ENCODE peak calls at places on chromosomes 12 and 14, in four cellular contexts. M, W, I and N are unnamed samples.

GRCh38 chr14:40216976-40217375 is 784.7 kb upstream of the FBXO33 start:
- DNase-seq in M (no peak), W (no peak), I (no peak), N (no peak)

GRCh38 chr12:52212701-52213540 is 20.1 kb upstream of the KRT7 start:
- DNase-seq in M (no peak), W (no peak), I (no peak), N (no peak)

GRCh38 chr12:67884596-67884995 is 104.7 kb upstream of the IFNG-AS1 start:
- DNase-seq in M (no peak), W (no peak), I (no peak), N (no peak)

GRCh38 chr12:108306014-108306501 is 33.1 kb downstream of the CMKLR1 start:
- DNase-seq in M (no peak), W (no peak), I (peak; percentile 34), N (no peak)

GRCh38 chr12:2633825-2634200 is 161.0 kb upstream of the FKBP4 start:
- DNase-seq in M (peak; percentile 56), W (no peak), I (no peak), N (no peak)

GRCh38 chr14:101705733-101706508 is 55.6 kb upstream of the PPP2R5C start:
- DNase-seq in M (peak; percentile 65), W (no peak), I (peak; percentile 56), N (no peak)

GRCh38 chr12:59972941-59973340 is 377.1 kb downstream of the SLC16A7 start:
- DNase-seq in M (no peak), W (no peak), I (no peak), N (no peak)

GRCh38 chr14:39376671-39377403 is 55.4 kb downstream of the FBXO33 start:
- DNase-seq in M (no peak), W (no peak), I (no peak), N (no peak)

GRCh38 chr12:120183211-120183631 is 11.3 kb downstream of the GCN1 start:
- DNase-seq in M (no peak), W (no peak), I (no peak), N (no peak)

GRCh38 chr12:3313066-3313465 is 177.9 kb upstream of the PRMT8 start:
- DNase-seq in M (no peak), W (no peak), I (no peak), N (no peak)

GRCh38 chr12:6392499-6392898 is 8.5 kb downstream of the LTBR start:
- DNase-seq in M (peak; percentile 84), W (no peak), I (no peak), N (no peak)

GRCh38 chr12:49985981-49986380 is 13.2 kb downstream of the AQP6 start:
- DNase-seq in M (no peak), W (no peak), I (no peak), N (no peak)

GRCh38 chr14:99698642-99699041 is 14.5 kb downstream of the CYP46A1 start:
- DNase-seq in M (no peak), W (peak; percentile 9), I (no peak), N (no peak)

GRCh38 chr14:25050494-25051170 is 685 bp upstream of the STXBP6 start:
- DNase-seq in M (peak; percentile 37), W (no peak), I (no peak), N (no peak)

GRCh38 chr12:131061041-131061806 is 107.5 kb downstream of the ADGRD1 start:
- DNase-seq in M (no peak), W (peak; percentile 47), I (no peak), N (no peak)

GRCh38 chr14:32004300-32004699 is 72.8 kb upstream of the ARHGAP5 start:
- DNase-seq in M (no peak), W (no peak), I (no peak), N (no peak)

GRCh38 chr12:45726594-45727300 is 2.8 kb upstream of the ARID2 start:
- DNase-seq in M (peak; percentile 67), W (peak; percentile 86), I (peak; percentile 51), N (no peak)

GRCh38 chr12:28063355-28063885 is 90.9 kb upstream of the PTHLH start:
- DNase-seq in M (no peak), W (no peak), I (no peak), N (no peak)

GRCh38 chr12:5078423-5078822 is 34.7 kb downstream of the KCNA5 start:
- DNase-seq in M (no peak), W (no peak), I (no peak), N (no peak)